ENCODE peak calls at places on chromosomes 1 and 21, in seven cellular contexts. J, H, B, R, V, E and Y are unnamed samples.

GRCh38 chr1:7454895-7455784 is 316.0 kb upstream of the VAMP3 start:
- DNase-seq in J (no peak), H (no peak), B (no peak), R (no peak), V (no peak), E (no peak), Y (no peak)

GRCh38 chr1:169387383-169387782 is 19.4 kb downstream of the BLZF1 start:
- DNase-seq in J (no peak), H (no peak), B (no peak), R (no peak), V (no peak), E (no peak), Y (no peak)

GRCh38 chr21:41071410-41071809 is 96.5 kb upstream of the BACE2 start:
- DNase-seq in J (peak), H (no peak), B (no peak), R (no peak), V (no peak), E (no peak), Y (no peak)

GRCh38 chr21:39669485-39669884 is 56.7 kb downstream of the B3GALT5 start:
- DNase-seq in J (no peak), H (no peak), B (no peak), R (no peak), V (no peak), E (no peak), Y (no peak)

GRCh38 chr1:1903224-1903623 is 11.8 kb upstream of the CALML6 start:
- DNase-seq in J (no peak), H (no peak), B (no peak), R (no peak), V (no peak), E (no peak), Y (no peak)

GRCh38 chr1:8408151-8408839 is 90.4 kb downstream of the SLC45A1 start:
- DNase-seq in J (no peak), H (peak), B (no peak), R (peak), V (peak), E (no peak), Y (peak)

GRCh38 chr1:91075233-91076135 is 53.6 kb upstream of the ZNF644 start:
- DNase-seq in J (no peak), H (no peak), B (no peak), R (no peak), V (no peak), E (no peak), Y (no peak)

GRCh38 chr1:181483084-181483559 is at the start of gene CACNA1E:
- DNase-seq in J (no peak), H (no peak), B (no peak), R (no peak), V (no peak), E (no peak), Y (no peak)

GRCh38 chr1:198788561-198789064 is 149.8 kb downstream of the PTPRC start:
- DNase-seq in J (peak), H (no peak), B (no peak), R (no peak), V (no peak), E (no peak), Y (no peak)

GRCh38 chr1:48761986-48762385 is 14.7 kb downstream of the BEND5 start:
- DNase-seq in J (no peak), H (no peak), B (no peak), R (no peak), V (no peak), E (no peak), Y (no peak)

GRCh38 chr21:24829397-24829796 is 777.9 kb downstream of the MRPL39 start:
- DNase-seq in J (no peak), H (no peak), B (no peak), R (no peak), V (no peak), E (no peak), Y (no peak)

GRCh38 chr1:102879439-102879993 is 228.8 kb downstream of the COL11A1 start:
- DNase-seq in J (no peak), H (no peak), B (no peak), R (no peak), V (peak), E (no peak), Y (peak)